ENCODE peak calls at places on chromosomes 13 and 19, in eight cellular contexts. One of them, this sample, is unnamed. For H3K4me1, the result is how much of the 10 kb centered on the place peaks cover.

GRCh38 chr19:49817964-49818690 is at the start of gene MED25:
- DNase-seq in lower lobe of right lung: peak
- DNase-seq in colonic mucosa: peak
- DNase-seq in GM23248: peak
- DNase-seq in endodermal cell: peak
- DNase-seq in tibial artery: peak
- DNase-seq in IMR-90: peak
- DNase-seq in aorta: peak
- DNase-seq in this sample: peak

GRCh38 chr19:56567274-56568120 is at the start of gene ZNF470:
- DNase-seq in GM23248: peak
- DNase-seq in aorta: peak
- DNase-seq in endodermal cell: peak
- DNase-seq in tibial artery: peak
- DNase-seq in lower lobe of right lung: peak
- DNase-seq in colonic mucosa: peak
- DNase-seq in IMR-90: peak
- DNase-seq in this sample: peak

GRCh38 chr13:103031332-103031873 is 34.8 kb downstream of the SLC10A2 start:
- DNase-seq in tibial artery: no peak
- DNase-seq in IMR-90: no peak
- DNase-seq in GM23248: no peak
- DNase-seq in aorta: no peak
- DNase-seq in lower lobe of right lung: no peak
- DNase-seq in endodermal cell: no peak
- DNase-seq in colonic mucosa: no peak
- DNase-seq in this sample: no peak

GRCh38 chr13:43846496-43846895 is 33.0 kb downstream of the CCDC122 start:
- DNase-seq in colonic mucosa: no peak
- DNase-seq in endodermal cell: no peak
- DNase-seq in GM23248: peak
- DNase-seq in aorta: no peak
- DNase-seq in lower lobe of right lung: no peak
- DNase-seq in tibial artery: no peak
- DNase-seq in IMR-90: peak
- DNase-seq in this sample: no peak

GRCh38 chr13:99982021-99982740 is 597 bp downstream of the ZIC2 start:
- DNase-seq in GM23248: peak
- DNase-seq in endodermal cell: no peak
- DNase-seq in tibial artery: no peak
- DNase-seq in lower lobe of right lung: no peak
- DNase-seq in colonic mucosa: no peak
- DNase-seq in IMR-90: no peak
- DNase-seq in aorta: no peak
- DNase-seq in this sample: no peak

GRCh38 chr13:54805743-54806142 is 1777.1 kb downstream of the OLFM4 start:
- DNase-seq in GM23248: no peak
- DNase-seq in IMR-90: no peak
- DNase-seq in colonic mucosa: no peak
- DNase-seq in endodermal cell: no peak
- DNase-seq in aorta: no peak
- DNase-seq in tibial artery: no peak
- DNase-seq in lower lobe of right lung: no peak
- DNase-seq in this sample: no peak

GRCh38 chr19:29476528-29476927 is 49.3 kb upstream of the VSTM2B start:
- DNase-seq in aorta: no peak
- DNase-seq in lower lobe of right lung: no peak
- DNase-seq in GM23248: no peak
- DNase-seq in colonic mucosa: no peak
- DNase-seq in IMR-90: no peak
- DNase-seq in tibial artery: no peak
- DNase-seq in endodermal cell: peak
- DNase-seq in this sample: no peak

GRCh38 chr13:113046883-113047244 is 58.7 kb upstream of the F7 start:
- DNase-seq in IMR-90: no peak
- DNase-seq in tibial artery: no peak
- DNase-seq in lower lobe of right lung: no peak
- DNase-seq in aorta: no peak
- DNase-seq in GM23248: no peak
- DNase-seq in colonic mucosa: no peak
- DNase-seq in endodermal cell: no peak
- DNase-seq in this sample: no peak

GRCh38 chr13:111253334-111253872 is 67.0 kb upstream of the TEX29 start:
- DNase-seq in endodermal cell: no peak
- DNase-seq in tibial artery: no peak
- DNase-seq in lower lobe of right lung: no peak
- DNase-seq in aorta: no peak
- DNase-seq in IMR-90: peak
- DNase-seq in GM23248: peak
- DNase-seq in colonic mucosa: no peak
- DNase-seq in this sample: no peak

GRCh38 chr13:106286811-106287210 is 248.7 kb downstream of the EFNB2 start:
- DNase-seq in tibial artery: no peak
- DNase-seq in GM23248: no peak
- DNase-seq in endodermal cell: no peak
- DNase-seq in lower lobe of right lung: no peak
- DNase-seq in colonic mucosa: no peak
- DNase-seq in aorta: no peak
- DNase-seq in IMR-90: no peak
- DNase-seq in this sample: no peak

GRCh38 chr19:30450101-30450500 is 77.9 kb downstream of the ZNF536 start:
- DNase-seq in IMR-90: no peak
- DNase-seq in colonic mucosa: peak
- DNase-seq in GM23248: peak
- DNase-seq in endodermal cell: peak
- DNase-seq in aorta: no peak
- DNase-seq in tibial artery: no peak
- DNase-seq in lower lobe of right lung: no peak
- DNase-seq in this sample: no peak

GRCh38 chr19:41222240-41222639 is 3.2 kb downstream of the AXL start:
- DNase-seq in GM23248: no peak
- DNase-seq in IMR-90: no peak
- DNase-seq in endodermal cell: no peak
- DNase-seq in tibial artery: no peak
- DNase-seq in colonic mucosa: no peak
- DNase-seq in aorta: no peak
- DNase-seq in lower lobe of right lung: no peak
- DNase-seq in this sample: no peak

GRCh38 chr19:18058208-18059009 is 28.3 kb downstream of the IL12RB1 start:
- DNase-seq in lower lobe of right lung: peak
- DNase-seq in GM23248: peak
- DNase-seq in aorta: peak
- DNase-seq in endodermal cell: peak
- DNase-seq in tibial artery: peak
- DNase-seq in colonic mucosa: peak
- DNase-seq in IMR-90: peak
- DNase-seq in this sample: peak

GRCh38 chr13:45269204-45269603 is 68.4 kb upstream of the KCTD4 start:
- DNase-seq in IMR-90: peak
- DNase-seq in endodermal cell: no peak
- DNase-seq in lower lobe of right lung: no peak
- DNase-seq in tibial artery: no peak
- DNase-seq in colonic mucosa: no peak
- DNase-seq in aorta: no peak
- DNase-seq in GM23248: no peak
- DNase-seq in this sample: no peak

GRCh38 chr19:33304760-33305647 is 2.7 kb upstream of the CEBPA start:
- DNase-seq in colonic mucosa: peak
- DNase-seq in GM23248: no peak
- DNase-seq in aorta: no peak
- DNase-seq in IMR-90: no peak
- DNase-seq in tibial artery: no peak
- DNase-seq in endodermal cell: no peak
- DNase-seq in lower lobe of right lung: peak
- DNase-seq in this sample: peak

GRCh38 chr13:77990973-77991372 is 72.3 kb upstream of the EDNRB start:
- DNase-seq in IMR-90: no peak
- DNase-seq in GM23248: no peak
- DNase-seq in colonic mucosa: no peak
- DNase-seq in aorta: no peak
- DNase-seq in tibial artery: no peak
- DNase-seq in lower lobe of right lung: no peak
- DNase-seq in endodermal cell: no peak
- DNase-seq in this sample: no peak

GRCh38 chr19:2041436-2041685 is 9.7 kb downstream of the MKNK2 start:
- DNase-seq in GM23248: no peak
- DNase-seq in colonic mucosa: no peak
- DNase-seq in lower lobe of right lung: no peak
- DNase-seq in tibial artery: no peak
- DNase-seq in aorta: no peak
- DNase-seq in endodermal cell: no peak
- DNase-seq in IMR-90: no peak
- DNase-seq in this sample: no peak
- H3K4me3 ChIP-seq in GM23248: no peak
- H3K4me3 ChIP-seq in colonic mucosa: peak
- H3K4me3 ChIP-seq in lower lobe of right lung: peak
- H3K4me3 ChIP-seq in tibial artery: peak
- H3K4me3 ChIP-seq in aorta: no peak
- H3K4me3 ChIP-seq in endodermal cell: peak
- H3K4me3 ChIP-seq in IMR-90: no peak
- H3K4me3 ChIP-seq in this sample: no peak

GRCh38 chr19:6719540-6719861 is 949 bp downstream of the C3 start:
- DNase-seq in tibial artery: no peak
- DNase-seq in GM23248: no peak
- DNase-seq in colonic mucosa: no peak
- DNase-seq in IMR-90: no peak
- DNase-seq in endodermal cell: no peak
- DNase-seq in aorta: no peak
- DNase-seq in lower lobe of right lung: no peak
- DNase-seq in this sample: no peak

GRCh38 chr19:6719992-6720368 is 470 bp downstream of the C3 start:
- DNase-seq in lower lobe of right lung: no peak
- DNase-seq in IMR-90: no peak
- DNase-seq in tibial artery: no peak
- DNase-seq in endodermal cell: no peak
- DNase-seq in GM23248: no peak
- DNase-seq in colonic mucosa: no peak
- DNase-seq in aorta: no peak
- DNase-seq in this sample: no peak

GRCh38 chr19:6721773-6722172 is 1.3 kb upstream of the C3 start:
- DNase-seq in endodermal cell: no peak
- DNase-seq in GM23248: no peak
- DNase-seq in aorta: no peak
- DNase-seq in colonic mucosa: no peak
- DNase-seq in tibial artery: no peak
- DNase-seq in IMR-90: no peak
- DNase-seq in lower lobe of right lung: no peak
- DNase-seq in this sample: no peak

GRCh38 chr19:6720369-6721112 is at the start of gene C3:
- DNase-seq in lower lobe of right lung: peak
- DNase-seq in endodermal cell: no peak
- DNase-seq in colonic mucosa: no peak
- DNase-seq in aorta: no peak
- DNase-seq in GM23248: peak
- DNase-seq in IMR-90: peak
- DNase-seq in tibial artery: peak
- DNase-seq in this sample: peak

GRCh38 chr19:6721113-6721474 is 644 bp upstream of the C3 start:
- DNase-seq in endodermal cell: no peak
- DNase-seq in IMR-90: no peak
- DNase-seq in colonic mucosa: no peak
- DNase-seq in aorta: no peak
- DNase-seq in lower lobe of right lung: no peak
- DNase-seq in GM23248: no peak
- DNase-seq in tibial artery: no peak
- DNase-seq in this sample: no peak
- H3K27ac ChIP-seq in endodermal cell: no peak
- H3K27ac ChIP-seq in IMR-90: no peak
- H3K27ac ChIP-seq in colonic mucosa: peak
- H3K27ac ChIP-seq in aorta: no peak
- H3K27ac ChIP-seq in lower lobe of right lung: peak
- H3K27ac ChIP-seq in GM23248: no peak
- H3K27ac ChIP-seq in tibial artery: no peak
- H3K27ac ChIP-seq in this sample: peak

GRCh38 chr19:54424660-54425381 is 9.6 kb downstream of the TTYH1 start:
- DNase-seq in IMR-90: no peak
- DNase-seq in lower lobe of right lung: no peak
- DNase-seq in endodermal cell: no peak
- DNase-seq in tibial artery: no peak
- DNase-seq in aorta: peak
- DNase-seq in GM23248: no peak
- DNase-seq in colonic mucosa: no peak
- DNase-seq in this sample: no peak
- H3K4me1 ChIP-seq in IMR-90: under half
- H3K4me1 ChIP-seq in lower lobe of right lung: under half
- H3K4me1 ChIP-seq in endodermal cell: under half
- H3K4me1 ChIP-seq in tibial artery: under half
- H3K4me1 ChIP-seq in aorta: under half
- H3K4me1 ChIP-seq in GM23248: under half
- H3K4me1 ChIP-seq in colonic mucosa: under half
- H3K4me1 ChIP-seq in this sample: under half

DNA sequence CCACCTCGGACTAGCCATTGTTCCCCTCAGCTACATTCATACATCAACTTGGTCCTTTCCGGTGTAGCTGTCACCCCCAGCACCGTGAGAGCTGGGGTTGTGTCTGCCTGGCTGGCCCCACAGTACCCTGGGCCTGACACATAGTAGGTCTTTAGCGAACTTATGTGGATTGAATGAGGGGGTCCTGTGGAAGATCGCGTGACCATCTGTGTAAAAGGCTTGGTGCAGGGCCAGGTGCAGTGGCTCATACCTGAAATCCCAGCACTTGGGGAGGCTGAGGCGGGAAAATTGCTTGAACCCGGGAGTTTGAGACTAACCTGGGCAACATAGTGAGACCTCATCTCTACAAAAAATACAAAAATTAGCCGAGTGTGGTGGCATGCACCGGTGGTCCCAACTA is 2.0 kb downstream of the SMARCA4 start:
- DNase-seq in endodermal cell: no peak
- DNase-seq in GM23248: no peak
- DNase-seq in colonic mucosa: no peak
- DNase-seq in tibial artery: no peak
- DNase-seq in lower lobe of right lung: no peak
- DNase-seq in IMR-90: no peak
- DNase-seq in aorta: no peak
- DNase-seq in this sample: no peak
- H3K4me3 ChIP-seq in endodermal cell: peak
- H3K4me3 ChIP-seq in GM23248: peak
- H3K4me3 ChIP-seq in colonic mucosa: no peak
- H3K4me3 ChIP-seq in tibial artery: no peak
- H3K4me3 ChIP-seq in lower lobe of right lung: no peak
- H3K4me3 ChIP-seq in IMR-90: peak
- H3K4me3 ChIP-seq in aorta: no peak
- H3K4me3 ChIP-seq in this sample: no peak

GRCh38 chr19:10724573-10725071 is 6.7 kb downstream of the DNM2 start:
- DNase-seq in lower lobe of right lung: no peak
- DNase-seq in IMR-90: no peak
- DNase-seq in aorta: no peak
- DNase-seq in endodermal cell: no peak
- DNase-seq in GM23248: peak
- DNase-seq in colonic mucosa: no peak
- DNase-seq in tibial artery: no peak
- DNase-seq in this sample: no peak
- H3K27ac ChIP-seq in lower lobe of right lung: peak
- H3K27ac ChIP-seq in IMR-90: no peak
- H3K27ac ChIP-seq in aorta: no peak
- H3K27ac ChIP-seq in endodermal cell: no peak
- H3K27ac ChIP-seq in GM23248: peak
- H3K27ac ChIP-seq in colonic mucosa: no peak
- H3K27ac ChIP-seq in tibial artery: no peak
- H3K27ac ChIP-seq in this sample: no peak